ENCODE peak calls at places on chromosomes 3 and 15, in four cellular contexts. One of them, this sample, is unnamed.

GRCh38 chr3:155560594-155560993 is 184.3 kb downstream of the PLCH1 start:
- DNase-seq in cardiac muscle cell: no peak
- DNase-seq in epithelial cell of esophagus: peak; percentile 57
- DNase-seq in body of pancreas: no peak
- DNase-seq in this sample: peak; percentile 32

GRCh38 chr3:165406425-165406824 is 210.2 kb upstream of the SLITRK3 start:
- DNase-seq in cardiac muscle cell: no peak
- DNase-seq in epithelial cell of esophagus: peak; percentile 33
- DNase-seq in body of pancreas: no peak
- DNase-seq in this sample: peak; percentile 44

GRCh38 chr3:126051741-126052140 is 32.2 kb downstream of the SLC41A3 start:
- DNase-seq in cardiac muscle cell: no peak
- DNase-seq in epithelial cell of esophagus: no peak
- DNase-seq in body of pancreas: no peak
- DNase-seq in this sample: no peak

GRCh38 chr3:44795197-44795596 is 33.6 kb downstream of the KIF15 start:
- DNase-seq in cardiac muscle cell: no peak
- DNase-seq in epithelial cell of esophagus: no peak
- DNase-seq in body of pancreas: no peak
- DNase-seq in this sample: no peak

GRCh38 chr3:47601310-47601709 is 22.6 kb upstream of the CSPG5 start:
- DNase-seq in cardiac muscle cell: no peak
- DNase-seq in epithelial cell of esophagus: no peak
- DNase-seq in body of pancreas: no peak
- DNase-seq in this sample: no peak

GRCh38 chr15:61720197-61720596 is 340.1 kb downstream of the VPS13C start:
- DNase-seq in cardiac muscle cell: no peak
- DNase-seq in epithelial cell of esophagus: no peak
- DNase-seq in body of pancreas: no peak
- DNase-seq in this sample: no peak

GRCh38 chr15:22967084-22967770 is 12.9 kb downstream of the CYFIP1 start:
- DNase-seq in cardiac muscle cell: no peak
- DNase-seq in epithelial cell of esophagus: no peak
- DNase-seq in body of pancreas: no peak
- DNase-seq in this sample: no peak

GRCh38 chr3:38130631-38131065 is 6.3 kb downstream of the ACAA1 start:
- DNase-seq in cardiac muscle cell: no peak
- DNase-seq in epithelial cell of esophagus: no peak
- DNase-seq in body of pancreas: no peak
- DNase-seq in this sample: no peak

GRCh38 chr15:34717729-34718128 is 37.1 kb downstream of the GJD2 start:
- DNase-seq in cardiac muscle cell: no peak
- DNase-seq in epithelial cell of esophagus: no peak
- DNase-seq in body of pancreas: no peak
- DNase-seq in this sample: no peak

GRCh38 chr3:45227131-45227819 is 1.2 kb upstream of the TMEM158 start:
- DNase-seq in cardiac muscle cell: peak; percentile 34
- DNase-seq in epithelial cell of esophagus: no peak
- DNase-seq in body of pancreas: no peak
- DNase-seq in this sample: no peak

GRCh38 chr3:67901681-67902080 is 247.3 kb upstream of the SUCLG2 start:
- DNase-seq in cardiac muscle cell: no peak
- DNase-seq in epithelial cell of esophagus: no peak
- DNase-seq in body of pancreas: no peak
- DNase-seq in this sample: no peak

GRCh38 chr15:62972814-62973213 is 69.7 kb upstream of the TPM1 start:
- DNase-seq in cardiac muscle cell: peak; percentile 48
- DNase-seq in epithelial cell of esophagus: peak; percentile 94
- DNase-seq in body of pancreas: no peak
- DNase-seq in this sample: peak; percentile 71

GRCh38 chr3:126341755-126342150 is 15.5 kb downstream of the KLF15 start:
- DNase-seq in cardiac muscle cell: no peak
- DNase-seq in epithelial cell of esophagus: no peak
- DNase-seq in body of pancreas: no peak
- DNase-seq in this sample: no peak

GRCh38 chr3:53690521-53690920 is 155.7 kb downstream of the CHDH start:
- DNase-seq in cardiac muscle cell: no peak
- DNase-seq in epithelial cell of esophagus: no peak
- DNase-seq in body of pancreas: no peak
- DNase-seq in this sample: no peak

GRCh38 chr15:58442122-58442521 is 10.3 kb downstream of the LIPC start:
- DNase-seq in cardiac muscle cell: no peak
- DNase-seq in epithelial cell of esophagus: peak; percentile 89
- DNase-seq in body of pancreas: no peak
- DNase-seq in this sample: peak; percentile 89

GRCh38 chr3:127534564-127534963 is 56.0 kb downstream of the TPRA1 start:
- DNase-seq in cardiac muscle cell: no peak
- DNase-seq in epithelial cell of esophagus: no peak
- DNase-seq in body of pancreas: no peak
- DNase-seq in this sample: no peak

GRCh38 chr3:67028385-67028784 is 30.3 kb downstream of the KBTBD8 start:
- DNase-seq in cardiac muscle cell: no peak
- DNase-seq in epithelial cell of esophagus: peak; percentile 9
- DNase-seq in body of pancreas: no peak
- DNase-seq in this sample: peak; percentile 7

GRCh38 chr3:185632996-185633395 is 46.9 kb downstream of the SENP2 start:
- DNase-seq in cardiac muscle cell: no peak
- DNase-seq in epithelial cell of esophagus: no peak
- DNase-seq in body of pancreas: no peak
- DNase-seq in this sample: no peak

GRCh38 chr3:140529096-140529495 is 148.8 kb upstream of the TRIM42 start:
- DNase-seq in cardiac muscle cell: no peak
- DNase-seq in epithelial cell of esophagus: peak; percentile 98
- DNase-seq in body of pancreas: no peak
- DNase-seq in this sample: peak; percentile 100

GRCh38 chr3:48466386-48467109 is 20.0 kb downstream of the ATRIP start:
- DNase-seq in cardiac muscle cell: no peak
- DNase-seq in epithelial cell of esophagus: peak; percentile 32
- DNase-seq in body of pancreas: peak; percentile 74
- DNase-seq in this sample: no peak

GRCh38 chr15:66565731-66566130 is at the start of gene LCTL:
- DNase-seq in cardiac muscle cell: peak; percentile 75
- DNase-seq in epithelial cell of esophagus: peak; percentile 44
- DNase-seq in body of pancreas: no peak
- DNase-seq in this sample: peak; percentile 53

GRCh38 chr15:48394172-48394571 is 62.9 kb downstream of the DUT start:
- DNase-seq in cardiac muscle cell: no peak
- DNase-seq in epithelial cell of esophagus: no peak
- DNase-seq in body of pancreas: no peak
- DNase-seq in this sample: no peak

GRCh38 chr3:139491027-139491700 is 14.8 kb upstream of the RBP2 start:
- DNase-seq in cardiac muscle cell: no peak
- DNase-seq in epithelial cell of esophagus: peak; percentile 56
- DNase-seq in body of pancreas: peak; percentile 52
- DNase-seq in this sample: peak; percentile 64

GRCh38 chr3:35028157-35028556 is 611.2 kb upstream of the ARPP21 start:
- DNase-seq in cardiac muscle cell: no peak
- DNase-seq in epithelial cell of esophagus: no peak
- DNase-seq in body of pancreas: no peak
- DNase-seq in this sample: no peak

GRCh38 chr3:197186887-197187588 is 111.4 kb downstream of the DLG1 start:
- DNase-seq in cardiac muscle cell: peak; percentile 75
- DNase-seq in epithelial cell of esophagus: peak; percentile 63
- DNase-seq in body of pancreas: no peak
- DNase-seq in this sample: no peak
- TF ChIP-seq CTCF in cardiac muscle cell: peak; percentile 84
- TF ChIP-seq CTCF in epithelial cell of esophagus: peak; percentile 72
- TF ChIP-seq CTCF in body of pancreas: peak; percentile 76
- TF ChIP-seq CTCF in this sample: peak; percentile 84

GRCh38 chr3:194640829-194641228 is 7.6 kb upstream of the TMEM44 start:
- DNase-seq in cardiac muscle cell: peak; percentile 59
- DNase-seq in epithelial cell of esophagus: no peak
- DNase-seq in body of pancreas: no peak
- DNase-seq in this sample: no peak
- TF ChIP-seq CTCF in cardiac muscle cell: peak; percentile 48
- TF ChIP-seq CTCF in epithelial cell of esophagus: peak; percentile 15
- TF ChIP-seq CTCF in body of pancreas: no peak
- TF ChIP-seq CTCF in this sample: peak; percentile 27

GRCh38 chr15:74620636-74621545 is 5.3 kb downstream of the CLK3 start:
- DNase-seq in cardiac muscle cell: peak; percentile 73
- DNase-seq in epithelial cell of esophagus: peak; percentile 84
- DNase-seq in body of pancreas: peak; percentile 82
- DNase-seq in this sample: no peak
- TF ChIP-seq CTCF in cardiac muscle cell: peak; percentile 91
- TF ChIP-seq CTCF in epithelial cell of esophagus: peak; percentile 99
- TF ChIP-seq CTCF in body of pancreas: peak; percentile 82
- TF ChIP-seq CTCF in this sample: peak; percentile 99

GRCh38 chr3:7630925-7631324 is 770.0 kb downstream of the GRM7 start:
- DNase-seq in cardiac muscle cell: peak; percentile 77
- DNase-seq in epithelial cell of esophagus: no peak
- DNase-seq in body of pancreas: peak; percentile 39
- DNase-seq in this sample: no peak
- TF ChIP-seq CTCF in cardiac muscle cell: peak; percentile 20
- TF ChIP-seq CTCF in epithelial cell of esophagus: no peak
- TF ChIP-seq CTCF in body of pancreas: no peak
- TF ChIP-seq CTCF in this sample: no peak

DNA sequence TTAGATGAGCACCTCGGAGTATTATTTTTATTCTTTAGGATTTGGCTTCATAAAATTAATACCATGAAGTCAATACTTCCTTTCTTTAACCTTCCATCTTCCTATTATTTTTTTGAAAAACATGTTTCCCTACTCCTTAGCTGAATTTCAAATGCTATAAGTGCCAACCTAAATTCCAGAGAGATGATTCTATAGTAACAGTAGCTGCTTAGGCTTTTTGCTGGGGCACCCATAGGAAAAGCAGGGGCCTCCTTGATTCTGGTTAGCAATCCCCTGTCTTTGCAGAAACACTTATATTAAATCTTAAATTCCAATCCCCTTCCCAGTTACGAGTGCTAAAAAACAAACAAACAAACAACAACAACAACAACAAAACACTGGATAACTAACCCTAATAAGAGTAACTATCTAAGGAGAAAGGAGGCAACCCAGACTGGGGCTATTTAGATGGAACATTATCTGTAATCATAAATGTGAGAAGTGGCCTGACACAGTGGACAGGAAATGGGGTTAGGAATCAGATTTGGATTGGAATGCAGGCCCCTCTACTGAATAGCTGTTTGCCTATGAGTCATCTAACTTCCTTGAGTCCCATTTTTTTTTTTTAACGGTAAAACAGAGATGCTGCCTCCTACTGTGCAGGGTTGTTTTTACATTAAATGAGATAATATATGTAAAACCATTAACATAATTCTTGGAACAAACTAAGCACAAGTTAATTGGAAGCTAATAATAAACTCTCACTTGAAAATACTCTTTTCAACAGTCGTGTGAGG is 148.1 kb downstream of the WDR72 start:
- DNase-seq in cardiac muscle cell: no peak
- DNase-seq in epithelial cell of esophagus: peak; percentile 16
- DNase-seq in body of pancreas: no peak
- DNase-seq in this sample: peak; percentile 11
- TF ChIP-seq CTCF in cardiac muscle cell: no peak
- TF ChIP-seq CTCF in epithelial cell of esophagus: no peak
- TF ChIP-seq CTCF in body of pancreas: no peak
- TF ChIP-seq CTCF in this sample: no peak

DNA sequence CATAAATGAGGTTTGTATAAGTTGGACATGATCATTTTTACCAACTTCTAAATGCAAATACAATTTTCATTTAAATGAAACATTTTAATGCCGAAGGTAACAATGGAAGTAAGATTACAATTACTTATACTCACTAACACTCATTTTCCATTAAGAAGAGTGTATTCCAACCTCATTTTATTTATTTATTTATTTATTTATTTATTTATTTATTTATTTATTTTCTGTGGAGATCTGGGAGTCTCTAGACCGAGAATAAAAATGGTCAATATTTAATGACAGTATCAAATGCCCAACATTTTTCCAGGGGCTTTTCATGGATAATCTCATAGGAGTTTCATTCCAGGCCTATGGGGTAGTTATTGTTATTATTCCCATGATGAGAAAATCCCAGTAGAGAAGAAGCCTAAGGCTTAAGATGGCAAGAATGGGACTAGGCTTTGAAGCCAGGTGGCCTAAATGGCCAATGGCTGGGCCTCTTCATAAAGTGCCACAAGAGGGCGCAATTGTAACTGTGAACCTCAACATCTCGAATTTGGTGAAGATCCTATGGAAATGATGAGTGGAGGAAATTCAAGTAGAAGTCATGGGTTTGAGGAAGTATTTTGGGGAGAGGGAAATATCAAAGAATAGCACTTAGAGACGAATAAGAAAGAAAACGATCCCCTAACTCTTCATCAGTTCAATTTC is 21.3 kb downstream of the VGLL3 start:
- DNase-seq in cardiac muscle cell: peak; percentile 78
- DNase-seq in epithelial cell of esophagus: peak; percentile 63
- DNase-seq in body of pancreas: peak; percentile 42
- DNase-seq in this sample: no peak
- TF ChIP-seq CTCF in cardiac muscle cell: peak; percentile 77
- TF ChIP-seq CTCF in epithelial cell of esophagus: peak; percentile 61
- TF ChIP-seq CTCF in body of pancreas: peak; percentile 54
- TF ChIP-seq CTCF in this sample: peak; percentile 80

GRCh38 chr3:134311693-134312071 is 61.0 kb upstream of the RYK start:
- DNase-seq in cardiac muscle cell: no peak
- DNase-seq in epithelial cell of esophagus: no peak
- DNase-seq in body of pancreas: no peak
- DNase-seq in this sample: no peak

GRCh38 chr3:134311265-134311664 is 60.6 kb upstream of the RYK start:
- DNase-seq in cardiac muscle cell: no peak
- DNase-seq in epithelial cell of esophagus: peak; percentile 58
- DNase-seq in body of pancreas: no peak
- DNase-seq in this sample: no peak

GRCh38 chr3:134312873-134313838 is 61.1 kb downstream of the AMOTL2 start:
- DNase-seq in cardiac muscle cell: peak; percentile 89
- DNase-seq in epithelial cell of esophagus: peak; percentile 46
- DNase-seq in body of pancreas: peak; percentile 79
- DNase-seq in this sample: no peak

GRCh38 chr3:134313839-134314587 is 60.2 kb downstream of the AMOTL2 start:
- DNase-seq in cardiac muscle cell: no peak
- DNase-seq in epithelial cell of esophagus: peak; percentile 55
- DNase-seq in body of pancreas: no peak
- DNase-seq in this sample: no peak

GRCh38 chr3:134312072-134312872 is 61.6 kb upstream of the RYK start:
- DNase-seq in cardiac muscle cell: peak; percentile 75
- DNase-seq in epithelial cell of esophagus: peak; percentile 93
- DNase-seq in body of pancreas: peak; percentile 86
- DNase-seq in this sample: peak; percentile 69
- TF ChIP-seq CTCF in cardiac muscle cell: peak; percentile 40
- TF ChIP-seq CTCF in epithelial cell of esophagus: peak; percentile 31
- TF ChIP-seq CTCF in body of pancreas: peak; percentile 51
- TF ChIP-seq CTCF in this sample: peak; percentile 52